ENCODE peak calls at places on chromosome 1, in five cellular contexts. One of them, this sample, is unnamed.
A peak's percentile ranks its signal among the peaks of the same experiment; 100 is the strongest.

GRCh38 chr1:206506803-206507394 is 432 bp upstream of the RASSF5 start:
- DNase-seq in esophagus squamous epithelium: no peak
- DNase-seq in CD8-positive, alpha-beta memory T cell: no peak
- DNase-seq in GM23248: no peak
- DNase-seq in ovary: no peak
- DNase-seq in this sample: no peak

GRCh38 chr1:19762175-19762779 is 37.4 kb downstream of the TMCO4 start:
- DNase-seq in ovary: no peak
- DNase-seq in esophagus squamous epithelium: no peak
- DNase-seq in CD8-positive, alpha-beta memory T cell: no peak
- DNase-seq in GM23248: peak; percentile 49
- DNase-seq in this sample: no peak

GRCh38 chr1:231871878-231872277 is 245.3 kb downstream of the DISC1 start:
- DNase-seq in esophagus squamous epithelium: no peak
- DNase-seq in CD8-positive, alpha-beta memory T cell: no peak
- DNase-seq in GM23248: no peak
- DNase-seq in ovary: no peak
- DNase-seq in this sample: no peak

GRCh38 chr1:89295187-89295586 is 22.5 kb upstream of the GBP5 start:
- DNase-seq in ovary: no peak
- DNase-seq in esophagus squamous epithelium: no peak
- DNase-seq in CD8-positive, alpha-beta memory T cell: no peak
- DNase-seq in GM23248: no peak
- DNase-seq in this sample: no peak

GRCh38 chr1:24484208-24484607 is 18.4 kb upstream of the RCAN3 start:
- DNase-seq in CD8-positive, alpha-beta memory T cell: no peak
- DNase-seq in esophagus squamous epithelium: no peak
- DNase-seq in GM23248: no peak
- DNase-seq in ovary: no peak
- DNase-seq in this sample: no peak

GRCh38 chr1:93448292-93448982 is 519 bp downstream of the FNBP1L start:
- DNase-seq in ovary: peak; percentile 69
- DNase-seq in esophagus squamous epithelium: no peak
- DNase-seq in CD8-positive, alpha-beta memory T cell: peak; percentile 10
- DNase-seq in GM23248: peak; percentile 57
- DNase-seq in this sample: no peak

GRCh38 chr1:53461329-53462044 is 2.3 kb downstream of the DMRTB1 start:
- DNase-seq in ovary: no peak
- DNase-seq in esophagus squamous epithelium: no peak
- DNase-seq in CD8-positive, alpha-beta memory T cell: no peak
- DNase-seq in GM23248: no peak
- DNase-seq in this sample: peak; percentile 62

GRCh38 chr1:71600023-71600422 is 519.2 kb upstream of the ZRANB2 start:
- DNase-seq in ovary: no peak
- DNase-seq in CD8-positive, alpha-beta memory T cell: no peak
- DNase-seq in esophagus squamous epithelium: no peak
- DNase-seq in GM23248: no peak
- DNase-seq in this sample: no peak

GRCh38 chr1:150009604-150010387 is 730 bp downstream of the OTUD7B start:
- DNase-seq in ovary: peak; percentile 69
- DNase-seq in GM23248: peak; percentile 95
- DNase-seq in CD8-positive, alpha-beta memory T cell: peak; percentile 31
- DNase-seq in esophagus squamous epithelium: no peak
- DNase-seq in this sample: peak; percentile 78

GRCh38 chr1:78038491-78038939 is 7.3 kb upstream of the GIPC2 start:
- DNase-seq in CD8-positive, alpha-beta memory T cell: no peak
- DNase-seq in ovary: no peak
- DNase-seq in GM23248: peak; percentile 34
- DNase-seq in esophagus squamous epithelium: no peak
- DNase-seq in this sample: no peak

GRCh38 chr1:119919241-119919640 is 22.9 kb upstream of the ADAM30 start:
- DNase-seq in ovary: no peak
- DNase-seq in CD8-positive, alpha-beta memory T cell: no peak
- DNase-seq in esophagus squamous epithelium: no peak
- DNase-seq in GM23248: no peak
- DNase-seq in this sample: no peak

GRCh38 chr1:230215049-230215448 is 148.0 kb downstream of the GALNT2 start:
- DNase-seq in esophagus squamous epithelium: no peak
- DNase-seq in CD8-positive, alpha-beta memory T cell: no peak
- DNase-seq in ovary: peak; percentile 67
- DNase-seq in GM23248: peak; percentile 68
- DNase-seq in this sample: no peak

GRCh38 chr1:71422221-71422620 is 341.4 kb upstream of the ZRANB2 start:
- DNase-seq in CD8-positive, alpha-beta memory T cell: no peak
- DNase-seq in GM23248: no peak
- DNase-seq in esophagus squamous epithelium: no peak
- DNase-seq in ovary: no peak
- DNase-seq in this sample: no peak

DNA sequence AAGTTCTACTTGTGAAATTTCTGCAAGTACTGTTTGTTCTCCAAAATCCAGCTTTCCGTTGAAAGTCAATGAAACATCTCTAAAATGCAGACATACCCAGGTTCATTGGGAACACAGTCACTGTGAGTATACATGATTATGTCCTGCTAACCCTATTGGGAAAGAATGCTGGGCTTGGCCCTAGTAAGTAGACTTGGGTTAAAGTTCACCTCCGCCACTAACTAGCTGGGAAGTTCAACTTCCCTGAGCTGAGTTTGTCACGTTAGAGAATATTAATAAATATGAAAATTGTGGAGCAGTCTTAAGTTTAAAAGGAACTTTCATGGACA is 10.5 kb upstream of the PGD start:
- DNase-seq in ovary: no peak
- DNase-seq in CD8-positive, alpha-beta memory T cell: no peak
- DNase-seq in esophagus squamous epithelium: no peak
- DNase-seq in GM23248: no peak
- DNase-seq in this sample: no peak
- H3K27ac ChIP-seq in ovary: no peak overlapping the region
- H3K27ac ChIP-seq in CD8-positive, alpha-beta memory T cell: no peak overlapping the region
- H3K27ac ChIP-seq in esophagus squamous epithelium: peak overlapping the region; percentile 83
- H3K27ac ChIP-seq in GM23248: peak overlapping the region; percentile 68
- H3K27ac ChIP-seq in this sample: peak overlapping the region; percentile 75

GRCh38 chr1:245272676-245273075 is 117.9 kb downstream of the KIF26B start:
- DNase-seq in esophagus squamous epithelium: no peak
- DNase-seq in ovary: no peak
- DNase-seq in CD8-positive, alpha-beta memory T cell: no peak
- DNase-seq in GM23248: no peak
- DNase-seq in this sample: no peak
- H3K27ac ChIP-seq in esophagus squamous epithelium: no peak overlapping the region
- H3K27ac ChIP-seq in ovary: no peak overlapping the region
- H3K27ac ChIP-seq in CD8-positive, alpha-beta memory T cell: no peak overlapping the region
- H3K27ac ChIP-seq in GM23248: no peak overlapping the region
- H3K27ac ChIP-seq in this sample: no peak overlapping the region

DNA sequence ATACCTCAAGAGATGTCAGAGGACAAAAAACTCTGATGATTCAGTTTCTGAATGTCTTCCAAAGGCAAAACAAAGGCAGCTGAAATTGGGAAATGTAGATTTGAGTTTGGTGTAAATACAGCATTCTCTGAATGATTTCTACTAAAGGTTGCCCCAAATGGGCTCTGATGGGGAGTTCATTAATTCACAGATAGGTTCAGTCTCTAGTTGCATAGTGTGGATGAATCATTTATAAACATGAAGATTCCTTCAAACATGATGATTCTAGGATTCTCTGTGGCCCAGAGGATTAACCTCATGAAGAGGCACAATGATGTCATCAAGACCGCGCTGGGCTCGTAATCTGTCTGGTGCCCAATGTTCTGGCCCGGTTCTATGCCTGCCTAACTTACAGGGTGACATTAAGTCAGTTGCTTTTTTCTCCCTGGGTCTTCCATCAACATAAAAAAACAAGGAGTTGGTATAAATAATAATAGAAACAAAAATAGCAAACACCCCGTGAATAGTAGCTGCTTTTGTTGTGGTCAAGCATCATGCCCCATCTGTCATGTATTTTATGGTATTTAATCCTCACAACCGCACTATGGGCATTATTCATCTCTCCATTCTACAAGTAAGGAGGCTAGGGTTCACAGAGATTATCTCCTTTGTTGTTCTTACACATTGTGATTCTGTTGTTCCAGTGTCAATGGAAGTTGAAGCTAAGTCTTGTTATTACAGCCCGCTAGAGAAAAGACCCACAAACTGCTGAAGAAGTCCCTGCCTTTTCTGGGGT is 509.6 kb upstream of the USP24 start:
- DNase-seq in ovary: peak; percentile 36
- DNase-seq in CD8-positive, alpha-beta memory T cell: no peak
- DNase-seq in GM23248: peak; percentile 91
- DNase-seq in esophagus squamous epithelium: no peak
- DNase-seq in this sample: no peak
- H3K27ac ChIP-seq in ovary: no peak overlapping the region
- H3K27ac ChIP-seq in CD8-positive, alpha-beta memory T cell: no peak overlapping the region
- H3K27ac ChIP-seq in GM23248: peak overlapping the region; percentile 72
- H3K27ac ChIP-seq in esophagus squamous epithelium: no peak overlapping the region
- H3K27ac ChIP-seq in this sample: no peak overlapping the region

GRCh38 chr1:115138271-115138670 is 49.0 kb upstream of the TSPAN2 start:
- DNase-seq in esophagus squamous epithelium: no peak
- DNase-seq in ovary: no peak
- DNase-seq in GM23248: no peak
- DNase-seq in CD8-positive, alpha-beta memory T cell: no peak
- DNase-seq in this sample: no peak

GRCh38 chr1:115136106-115136505 is 46.8 kb upstream of the TSPAN2 start:
- DNase-seq in CD8-positive, alpha-beta memory T cell: no peak
- DNase-seq in GM23248: peak; percentile 44
- DNase-seq in ovary: no peak
- DNase-seq in esophagus squamous epithelium: no peak
- DNase-seq in this sample: no peak

GRCh38 chr1:115137191-115137590 is 47.9 kb upstream of the TSPAN2 start:
- DNase-seq in CD8-positive, alpha-beta memory T cell: no peak
- DNase-seq in ovary: no peak
- DNase-seq in GM23248: no peak
- DNase-seq in esophagus squamous epithelium: no peak
- DNase-seq in this sample: no peak

GRCh38 chr1:115135681-115136080 is 46.4 kb upstream of the TSPAN2 start:
- DNase-seq in esophagus squamous epithelium: no peak
- DNase-seq in CD8-positive, alpha-beta memory T cell: no peak
- DNase-seq in ovary: no peak
- DNase-seq in GM23248: peak; percentile 83
- DNase-seq in this sample: no peak

GRCh38 chr1:115136706-115137105 is 47.4 kb upstream of the TSPAN2 start:
- DNase-seq in esophagus squamous epithelium: no peak
- DNase-seq in ovary: no peak
- DNase-seq in CD8-positive, alpha-beta memory T cell: no peak
- DNase-seq in GM23248: no peak
- DNase-seq in this sample: no peak
- H3K27ac ChIP-seq in esophagus squamous epithelium: no peak overlapping the region
- H3K27ac ChIP-seq in ovary: no peak overlapping the region
- H3K27ac ChIP-seq in CD8-positive, alpha-beta memory T cell: no peak overlapping the region
- H3K27ac ChIP-seq in GM23248: peak overlapping the region; percentile 96
- H3K27ac ChIP-seq in this sample: peak overlapping the region; percentile 83

GRCh38 chr1:39258146-39258924 is 53.8 kb downstream of the MACF1 start:
- DNase-seq in CD8-positive, alpha-beta memory T cell: peak; percentile 61
- DNase-seq in ovary: peak; percentile 83
- DNase-seq in GM23248: peak; percentile 77
- DNase-seq in esophagus squamous epithelium: no peak
- DNase-seq in this sample: no peak
- H3K27ac ChIP-seq in CD8-positive, alpha-beta memory T cell: no peak overlapping the region
- H3K27ac ChIP-seq in ovary: peak overlapping the region; percentile 29
- H3K27ac ChIP-seq in GM23248: no peak overlapping the region
- H3K27ac ChIP-seq in esophagus squamous epithelium: no peak overlapping the region
- H3K27ac ChIP-seq in this sample: peak overlapping the region; percentile 19

GRCh38 chr1:27428316-27429028 is 36.0 kb downstream of the GPR3 start:
- DNase-seq in GM23248: no peak
- DNase-seq in CD8-positive, alpha-beta memory T cell: peak; percentile 13
- DNase-seq in ovary: no peak
- DNase-seq in esophagus squamous epithelium: no peak
- DNase-seq in this sample: no peak

GRCh38 chr1:27427329-27427728 is 34.9 kb downstream of the GPR3 start:
- DNase-seq in ovary: no peak
- DNase-seq in esophagus squamous epithelium: no peak
- DNase-seq in CD8-positive, alpha-beta memory T cell: no peak
- DNase-seq in GM23248: no peak
- DNase-seq in this sample: no peak

GRCh38 chr1:27427836-27428315 is 35.5 kb downstream of the GPR3 start:
- DNase-seq in esophagus squamous epithelium: no peak
- DNase-seq in GM23248: no peak
- DNase-seq in ovary: no peak
- DNase-seq in CD8-positive, alpha-beta memory T cell: no peak
- DNase-seq in this sample: no peak

GRCh38 chr1:27430903-27431653 is 38.7 kb downstream of the GPR3 start:
- DNase-seq in GM23248: peak; percentile 46
- DNase-seq in CD8-positive, alpha-beta memory T cell: peak; percentile 63
- DNase-seq in ovary: no peak
- DNase-seq in esophagus squamous epithelium: no peak
- DNase-seq in this sample: no peak

DNA sequence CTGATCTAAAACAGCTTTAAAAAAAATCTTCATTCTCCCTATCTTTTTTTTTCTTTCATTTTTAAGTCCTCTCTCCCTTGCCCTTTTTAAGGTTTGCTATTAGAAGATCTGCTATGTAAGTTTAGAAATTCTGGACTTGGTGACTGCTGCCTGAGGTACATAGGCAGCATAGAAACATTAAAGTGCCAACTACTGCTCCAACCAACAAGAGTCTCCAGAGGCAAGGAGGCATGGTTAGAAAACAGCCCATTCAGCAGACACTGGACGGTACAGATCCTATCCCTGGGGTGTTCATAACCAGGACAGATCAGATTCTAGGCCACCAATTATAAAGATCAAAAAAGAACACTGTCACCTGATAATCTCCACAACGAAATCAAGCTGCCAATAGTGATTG is 36.6 kb downstream of the GPR3 start:
- DNase-seq in ovary: no peak
- DNase-seq in esophagus squamous epithelium: no peak
- DNase-seq in CD8-positive, alpha-beta memory T cell: no peak
- DNase-seq in GM23248: no peak
- DNase-seq in this sample: no peak
- H3K27ac ChIP-seq in ovary: no peak overlapping the region
- H3K27ac ChIP-seq in esophagus squamous epithelium: peak overlapping the region; percentile 65
- H3K27ac ChIP-seq in CD8-positive, alpha-beta memory T cell: peak overlapping the region; percentile 14
- H3K27ac ChIP-seq in GM23248: no peak overlapping the region
- H3K27ac ChIP-seq in this sample: peak overlapping the region; percentile 90

DNA sequence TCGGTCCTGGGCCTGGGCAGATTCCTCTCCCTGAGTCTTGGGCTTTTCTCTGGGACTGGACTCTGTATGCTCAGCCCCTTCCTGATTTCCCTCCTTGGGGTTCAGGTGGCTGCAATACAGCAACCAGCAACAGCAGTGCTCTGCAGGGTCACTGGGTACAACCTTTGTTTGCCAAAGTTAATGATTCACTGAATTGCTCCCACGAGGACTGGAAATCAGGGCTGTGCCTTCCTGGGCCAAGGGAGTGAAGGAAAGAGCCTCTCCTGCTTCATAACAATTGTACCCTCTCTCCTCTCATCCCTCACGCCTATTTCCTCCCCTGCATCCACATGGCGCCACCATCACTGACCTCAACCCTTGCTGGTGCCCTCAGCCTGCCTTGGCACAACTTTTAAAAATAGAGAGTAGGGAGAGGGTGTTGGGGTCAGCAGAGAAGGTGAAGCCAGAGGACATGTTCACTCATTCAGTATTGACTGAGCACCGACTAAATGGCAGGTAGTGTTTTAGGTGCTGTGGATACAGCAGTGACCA is 52.8 kb upstream of the GOLT1A start:
- DNase-seq in esophagus squamous epithelium: no peak
- DNase-seq in ovary: no peak
- DNase-seq in GM23248: peak; percentile 41
- DNase-seq in CD8-positive, alpha-beta memory T cell: no peak
- DNase-seq in this sample: no peak
- H3K27ac ChIP-seq in esophagus squamous epithelium: no peak overlapping the region
- H3K27ac ChIP-seq in ovary: no peak overlapping the region
- H3K27ac ChIP-seq in GM23248: no peak overlapping the region
- H3K27ac ChIP-seq in CD8-positive, alpha-beta memory T cell: no peak overlapping the region
- H3K27ac ChIP-seq in this sample: no peak overlapping the region

This sample was measured in coronary artery.